ENCODE peak calls at places on chromosome 2, in five cellular contexts. V is CD4-positive, alpha-beta T cell; J is brain microvascular endothelial cell; Z is psoas muscle; R is CD8-positive, alpha-beta T cell. C is an unnamed sample.
A peak's percentile ranks its signal among the peaks of the same experiment; 100 is the strongest.

GRCh38 chr2:208077286-208077685 is 47.0 kb downstream of the CRYGD start:
- DNase-seq in V (no peak), J (peak; percentile 60), Z (no peak), R (no peak), C (no peak)

GRCh38 chr2:187461294-187462261 is 13.5 kb upstream of the CALCRL start:
- DNase-seq in V (no peak), J (no peak), Z (no peak), R (no peak), C (peak; percentile 24)

GRCh38 chr2:55743583-55743982 is 49.9 kb upstream of the PNPT1 start:
- DNase-seq in V (no peak), J (peak; percentile 22), Z (no peak), R (no peak), C (no peak)

GRCh38 chr2:168798888-168799410 is 3.5 kb upstream of the NOSTRIN start:
- DNase-seq in V (no peak), J (no peak), Z (no peak), R (no peak), C (no peak)

GRCh38 chr2:149399934-149400615 is 69.7 kb downstream of the LYPD6 start:
- DNase-seq in V (no peak), J (no peak), Z (no peak), R (no peak), C (peak; percentile 16)

GRCh38 chr2:7792031-7792651 is 874.9 kb downstream of the RNF144A start:
- DNase-seq in V (no peak), J (no peak), Z (no peak), R (no peak), C (peak; percentile 89)

GRCh38 chr2:1024981-1025380 is 74.3 kb downstream of the SNTG2 start:
- DNase-seq in V (no peak), J (peak; percentile 72), Z (no peak), R (no peak), C (no peak)

GRCh38 chr2:46072146-46072820 is 224.9 kb upstream of the EPAS1 start:
- DNase-seq in V (no peak), J (peak; percentile 65), Z (no peak), R (no peak), C (no peak)

GRCh38 chr2:231929961-231930600 is 3.9 kb upstream of the NPPC start:
- DNase-seq in V (no peak), J (no peak), Z (peak; percentile 71), R (no peak), C (no peak)

GRCh38 chr2:88729061-88729745 is 37.7 kb downstream of the RPIA start:
- DNase-seq in V (no peak), J (peak; percentile 26), Z (no peak), R (no peak), C (no peak)

GRCh38 chr2:9050122-9050809 is 46.8 kb upstream of the MBOAT2 start:
- DNase-seq in V (no peak), J (no peak), Z (no peak), R (no peak), C (no peak)

GRCh38 chr2:217893440-217893839 is 109.4 kb downstream of the TNS1 start:
- DNase-seq in V (no peak), J (no peak), Z (peak; percentile 20), R (no peak), C (peak; percentile 60)

GRCh38 chr2:17877811-17878221 is 651 bp upstream of the KCNS3 start:
- DNase-seq in V (no peak), J (no peak), Z (peak; percentile 59), R (no peak), C (no peak)

GRCh38 chr2:30670453-30670852 is 136.8 kb downstream of the CAPN13 start:
- DNase-seq in V (no peak), J (no peak), Z (no peak), R (no peak), C (no peak)

GRCh38 chr2:94762600-94762999 is 108.6 kb upstream of the TEKT4 start:
- DNase-seq in V (no peak), J (no peak), Z (no peak), R (no peak), C (no peak)

GRCh38 chr2:102367331-102367971 is 11.9 kb downstream of the IL18R1 start:
- DNase-seq in V (no peak), J (no peak), Z (no peak), R (peak; percentile 24), C (no peak)

GRCh38 chr2:188573453-188573852 is 281.8 kb downstream of the GULP1 start:
- DNase-seq in V (no peak), J (no peak), Z (no peak), R (no peak), C (no peak)

GRCh38 chr2:36277876-36278523 is 77.6 kb upstream of the CRIM1 start:
- DNase-seq in V (no peak), J (no peak), Z (no peak), R (no peak), C (no peak)

GRCh38 chr2:97656905-97657587 is 6.8 kb downstream of the ACTR1B start:
- DNase-seq in V (no peak), J (no peak), Z (no peak), R (no peak), C (no peak)

GRCh38 chr2:26550276-26551015 is 72.5 kb upstream of the OTOF start:
- DNase-seq in V (no peak), J (no peak), Z (no peak), R (no peak), C (no peak)

GRCh38 chr2:188307850-188308283 is 16.2 kb downstream of the GULP1 start:
- DNase-seq in V (no peak), J (no peak), Z (no peak), R (no peak), C (no peak)

GRCh38 chr2:26927221-26927620 is 43.2 kb upstream of the MAPRE3 start:
- DNase-seq in V (no peak), J (no peak), Z (no peak), R (no peak), C (no peak)

GRCh38 chr2:211367711-211368110 is 811.3 kb downstream of the CPS1 start:
- DNase-seq in V (no peak), J (no peak), Z (no peak), R (no peak), C (no peak)

GRCh38 chr2:31401580-31401979 is 13.0 kb downstream of the XDH start:
- DNase-seq in V (no peak), J (peak; percentile 94), Z (no peak), R (no peak), C (no peak)

GRCh38 chr2:222572264-222572721 is 83.6 kb downstream of the FARSB start:
- DNase-seq in V (no peak), J (peak; percentile 10), Z (no peak), R (no peak), C (no peak)
- H3K27ac ChIP-seq in V (no peak overlapping the region), J (peak overlapping the region; percentile 57), Z (peak overlapping the region; percentile 60), R (no peak overlapping the region), C (no peak overlapping the region)

DNA sequence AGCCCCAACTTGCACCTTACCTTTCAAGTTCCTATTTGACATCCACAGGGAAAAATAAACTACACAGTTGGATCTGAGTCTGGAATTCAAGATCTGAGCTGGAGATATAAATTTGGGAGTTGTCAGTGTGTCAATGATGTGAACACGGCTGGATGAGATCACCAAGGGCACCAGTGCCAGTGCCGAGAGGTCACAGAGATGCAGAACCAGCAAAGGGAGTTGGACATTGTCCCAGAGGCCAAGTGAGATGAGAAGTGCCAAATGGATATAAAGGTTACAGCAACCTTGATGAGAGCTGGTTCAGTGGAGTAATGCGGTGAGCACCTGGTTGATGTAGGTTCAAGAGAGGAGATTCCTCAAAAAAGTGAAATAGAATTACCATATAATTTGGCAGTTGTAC is 24.8 kb downstream of the LRRFIP1 start:
- DNase-seq in V (no peak), J (no peak), Z (peak; percentile 81), R (no peak), C (no peak)
- TF ChIP-seq CTCF in V (no peak), J (no peak), Z (no peak), R (no peak), C (no peak)

GRCh38 chr2:191693151-191693550 is 15.2 kb downstream of the NABP1 start:
- DNase-seq in V (no peak), J (no peak), Z (no peak), R (no peak), C (no peak)

GRCh38 chr2:191693778-191694177 is 15.8 kb downstream of the NABP1 start:
- DNase-seq in V (no peak), J (no peak), Z (no peak), R (no peak), C (no peak)

GRCh38 chr2:191699341-191699945 is 21.5 kb downstream of the NABP1 start:
- DNase-seq in V (no peak), J (no peak), Z (no peak), R (no peak), C (no peak)

GRCh38 chr2:191696001-191696400 is 18.1 kb downstream of the NABP1 start:
- DNase-seq in V (no peak), J (peak; percentile 92), Z (peak; percentile 61), R (no peak), C (no peak)

DNA sequence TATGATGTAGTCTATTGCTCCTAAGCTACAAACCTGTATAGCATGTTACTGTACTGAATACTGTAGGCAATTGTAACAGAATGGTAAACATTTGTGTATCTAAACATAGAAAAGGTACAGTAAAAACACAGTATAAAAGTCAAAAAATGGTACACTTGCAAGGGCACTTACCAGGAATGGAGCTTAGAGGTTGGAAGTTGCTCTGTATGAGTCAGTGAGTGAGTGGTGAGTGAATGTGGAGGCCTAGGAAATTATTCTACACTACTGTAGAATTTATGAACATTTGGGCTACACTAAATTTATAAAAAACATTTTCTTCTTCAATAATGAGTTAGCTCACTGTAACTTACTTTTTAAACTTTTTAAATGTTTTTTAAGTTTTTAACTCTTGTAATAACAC is 19.0 kb downstream of the NABP1 start:
- DNase-seq in V (no peak), J (no peak), Z (no peak), R (no peak), C (no peak)
- H3K27ac ChIP-seq in V (no peak overlapping the region), J (no peak overlapping the region), Z (no peak overlapping the region), R (no peak overlapping the region), C (no peak overlapping the region)

GRCh38 chr2:185202416-185202815 is 536.2 kb upstream of the FSIP2 start:
- DNase-seq in V (no peak), J (no peak), Z (no peak), R (no peak), C (no peak)

GRCh38 chr2:185202928-185203327 is 535.7 kb upstream of the FSIP2 start:
- DNase-seq in V (no peak), J (no peak), Z (no peak), R (no peak), C (no peak)

DNA sequence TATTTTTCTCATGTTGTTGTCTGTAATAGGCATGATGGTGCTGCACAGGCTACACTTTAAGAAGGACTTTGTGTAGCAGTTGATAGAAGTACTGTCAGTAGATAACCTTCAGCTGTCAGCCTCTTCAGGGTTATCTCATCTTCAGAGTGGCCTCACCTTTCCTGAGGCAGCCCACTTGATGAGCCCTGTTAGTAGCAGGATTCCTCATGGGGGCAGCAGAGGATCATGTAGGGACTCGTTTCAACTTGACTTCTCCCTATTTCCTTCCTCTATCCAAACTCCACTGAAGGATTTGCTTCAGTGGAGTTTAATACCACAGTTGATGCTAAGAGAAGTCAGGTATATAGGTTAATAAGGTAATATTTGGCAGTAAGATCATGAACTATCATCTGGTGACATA is 530.3 kb upstream of the FSIP2 start:
- DNase-seq in V (no peak), J (peak; percentile 32), Z (no peak), R (no peak), C (no peak)
- TF ChIP-seq CTCF in V (no peak), J (peak; percentile 75), Z (peak; percentile 16), R (no peak), C (peak; percentile 30)

GRCh38 chr2:52779446-52779845 is 988.2 kb upstream of the CHAC2 start:
- DNase-seq in V (no peak), J (no peak), Z (no peak), R (no peak), C (no peak)
- H3K27ac ChIP-seq in V (no peak overlapping the region), J (no peak overlapping the region), Z (no peak overlapping the region), R (no peak overlapping the region), C (no peak overlapping the region)

GRCh38 chr2:240387325-240387668 is 48.2 kb upstream of the GPC1 start:
- DNase-seq in V (no peak), J (no peak), Z (no peak), R (no peak), C (no peak)
- TF ChIP-seq CTCF in V (no peak), J (no peak), Z (no peak), R (no peak), C (no peak)

C was measured in pancreas.